ENCODE peak calls at places on chromosomes 7 and 10, in six cellular contexts. D, Z, B, P, O and N are unnamed samples.

GRCh38 chr10:77983384-77984341 is 45.7 kb downstream of the POLR3A start:
- DNase-seq in Z (no peak), B (no peak), O (no peak), P (no peak), D (peak), N (no peak)

GRCh38 chr10:34808789-34809745 is 6.0 kb downstream of the PARD3 start:
- DNase-seq in P (no peak), B (no peak), D (no peak), O (no peak), Z (no peak), N (no peak)

GRCh38 chr10:86357676-86358075 is 8.9 kb downstream of the GRID1 start:
- DNase-seq in O (no peak), P (no peak), D (no peak), Z (no peak), B (no peak), N (no peak)

GRCh38 chr7:18317956-18318355 is 177.6 kb upstream of the HDAC9 start:
- DNase-seq in O (no peak), Z (no peak), D (no peak), B (no peak), P (no peak), N (no peak)

GRCh38 chr10:133243593-133243992 is 5.9 kb downstream of the VENTX start:
- DNase-seq in D (no peak), O (no peak), P (no peak), Z (no peak), B (no peak), N (no peak)

GRCh38 chr7:36564500-36564899 is 159.8 kb downstream of the AOAH start:
- DNase-seq in D (no peak), O (no peak), P (no peak), B (no peak), Z (no peak), N (no peak)

GRCh38 chr10:16809074-16809718 is 8.0 kb downstream of the RSU1 start:
- DNase-seq in O (peak), B (no peak), D (no peak), Z (no peak), P (peak), N (peak)

GRCh38 chr7:44639701-44640321 is 33.4 kb downstream of the OGDH start:
- DNase-seq in Z (no peak), P (no peak), O (no peak), B (peak), D (peak), N (no peak)

GRCh38 chr7:124032369-124033092 is at the start of gene TMEM229A:
- DNase-seq in O (no peak), D (no peak), B (peak), Z (no peak), P (peak), N (peak)

GRCh38 chr10:33800986-33801385 is 466.5 kb upstream of the NRP1 start:
- DNase-seq in Z (no peak), D (no peak), B (no peak), P (no peak), O (no peak), N (no peak)

GRCh38 chr7:40133561-40134427 is 628 bp downstream of the MPLKIP start:
- DNase-seq in O (no peak), P (no peak), D (no peak), Z (no peak), B (no peak), N (no peak)

GRCh38 chr7:111235709-111236108 is 144.8 kb downstream of the LRRN3 start:
- DNase-seq in Z (no peak), P (no peak), D (no peak), O (no peak), B (no peak), N (no peak)

GRCh38 chr7:45156516-45157272 is 897 bp upstream of the RAMP3 start:
- DNase-seq in Z (no peak), B (no peak), P (no peak), O (no peak), D (no peak), N (no peak)

GRCh38 chr7:50436133-50436802 is 13.9 kb downstream of the FIGNL1 start:
- DNase-seq in B (no peak), P (no peak), D (no peak), O (no peak), Z (no peak), N (no peak)

GRCh38 chr7:4725014-4725951 is 43.2 kb downstream of the FOXK1 start:
- DNase-seq in O (no peak), B (no peak), P (no peak), D (no peak), Z (peak), N (peak)

GRCh38 chr7:2613926-2614613 is 17.7 kb upstream of the TTYH3 start:
- DNase-seq in P (no peak), D (no peak), B (no peak), Z (no peak), O (no peak), N (no peak)

GRCh38 chr10:71371750-71372166 is 25.0 kb upstream of the CDH23 start:
- DNase-seq in B (no peak), D (no peak), O (no peak), Z (no peak), P (no peak), N (no peak)

GRCh38 chr7:34155225-34155908 is 250.0 kb downstream of the BMPER start:
- DNase-seq in D (peak), Z (no peak), B (no peak), O (no peak), P (no peak), N (no peak)

GRCh38 chr7:98202367-98203195 is 8.7 kb upstream of the BHLHA15 start:
- DNase-seq in Z (peak), O (peak), D (no peak), B (no peak), P (no peak), N (no peak)

GRCh38 chr7:70587739-70588138 is 544.2 kb upstream of the GALNT17 start:
- DNase-seq in P (no peak), Z (no peak), O (no peak), B (no peak), D (no peak), N (no peak)

GRCh38 chr7:1355568-1356340 is 103.5 kb downstream of the MICALL2 start:
- DNase-seq in P (no peak), Z (no peak), D (no peak), O (no peak), B (no peak), N (no peak)

GRCh38 chr7:129368389-129368986 is 65.7 kb upstream of the STRIP2 start:
- DNase-seq in P (no peak), D (no peak), Z (no peak), O (no peak), B (no peak), N (no peak)

GRCh38 chr10:132397036-132397541 is at the start of gene PWWP2B:
- DNase-seq in O (no peak), B (peak), Z (peak), D (no peak), P (peak), N (peak)

GRCh38 chr7:92260248-92260781 is 14.5 kb downstream of the ANKIB1 start:
- DNase-seq in O (no peak), D (no peak), Z (no peak), B (no peak), P (no peak), N (no peak)

GRCh38 chr10:130179640-130180039 is 43.4 kb downstream of the GLRX3 start:
- DNase-seq in B (peak), P (peak), Z (peak), O (no peak), D (peak), N (no peak)

GRCh38 chr7:35755711-35756110 is 45.1 kb upstream of the SEPTIN7 start:
- DNase-seq in D (no peak), P (no peak), O (no peak), Z (no peak), B (no peak), N (no peak)

GRCh38 chr10:89458289-89458688 is 43.9 kb downstream of the IFIT5 start:
- DNase-seq in Z (no peak), P (no peak), O (no peak), B (no peak), D (peak), N (no peak)

GRCh38 chr7:16804674-16805439 is at the start of gene AGR2:
- DNase-seq in O (no peak), Z (no peak), D (no peak), P (no peak), B (peak), N (peak)

GRCh38 chr7:80589561-80590083 is 48.8 kb upstream of the CD36 start:
- DNase-seq in B (no peak), P (no peak), Z (no peak), D (no peak), O (no peak), N (no peak)

GRCh38 chr7:35249537-35249907 is 4.4 kb downstream of the TBX20 start:
- DNase-seq in P (peak), Z (no peak), O (no peak), D (no peak), B (no peak), N (no peak)

GRCh38 chr10:49508249-49508648 is 30.7 kb downstream of the ERCC6 start:
- DNase-seq in O (no peak), D (no peak), P (no peak), B (no peak), Z (no peak), N (no peak)